ENCODE peak calls at places on chromosomes 16 and 17, in six cellular contexts. F is H1, P is GM12878, B is K562, W is GM23338, M is HepG2. N is an unnamed sample.

GRCh38 chr17:34917381-34917780 is 43.9 kb downstream of the CCT6B start:
- DNase-seq in W (no peak), P (no peak), B (no peak), M (no peak), F (no peak), N (no peak)

GRCh38 chr17:69373069-69373468 is 41.4 kb upstream of the MAP2K6 start:
- DNase-seq in M (no peak), F (no peak), B (no peak), W (no peak), P (no peak), N (no peak)

GRCh38 chr17:43360376-43360738 is 38.4 kb upstream of the ARL4D start:
- DNase-seq in P (no peak), W (no peak), B (no peak), F (no peak), M (peak), N (no peak)

GRCh38 chr16:57069635-57070350 is 22.6 kb upstream of the CPNE2 start:
- DNase-seq in B (no peak), P (no peak), M (no peak), W (no peak), F (no peak), N (no peak)

GRCh38 chr16:27424772-27425498 is 23.0 kb downstream of the IL21R start:
- DNase-seq in P (no peak), W (no peak), F (no peak), M (no peak), B (no peak), N (no peak)

GRCh38 chr17:60395508-60396065 is 3.7 kb upstream of the USP32 start:
- DNase-seq in B (no peak), M (no peak), P (no peak), F (no peak), W (no peak), N (no peak)

GRCh38 chr16:71526111-71526998 is at the start of gene CHST4:
- DNase-seq in F (peak), B (peak), P (no peak), W (peak), M (no peak), N (peak)

GRCh38 chr17:5396612-5397011 is 22.9 kb downstream of the NUP88 start:
- DNase-seq in P (no peak), B (no peak), F (no peak), W (no peak), M (no peak), N (no peak)

GRCh38 chr16:56662357-56663354 is 4.9 kb downstream of the MT1F start:
- DNase-seq in W (peak), B (no peak), P (no peak), F (no peak), M (no peak), N (no peak)

GRCh38 chr16:86090461-86091170 is 191.7 kb downstream of the IRF8 start:
- DNase-seq in M (no peak), P (no peak), F (no peak), B (no peak), W (no peak), N (no peak)

GRCh38 chr16:86072328-86073102 is 173.6 kb downstream of the IRF8 start:
- DNase-seq in M (peak), B (peak), F (no peak), W (peak), P (no peak), N (peak)

GRCh38 chr16:88078111-88078775 is 127.0 kb downstream of the BANP start:
- DNase-seq in M (no peak), F (no peak), W (no peak), B (no peak), P (no peak), N (no peak)

GRCh38 chr16:31087971-31088370 is 772 bp downstream of the PRSS53 start:
- DNase-seq in B (no peak), M (no peak), F (no peak), P (no peak), W (no peak), N (no peak)

GRCh38 chr17:80805032-80805751 is 186.4 kb upstream of the CHMP6 start:
- DNase-seq in P (no peak), M (no peak), W (no peak), F (no peak), B (no peak), N (no peak)

GRCh38 chr17:40422990-40423611 is 5.4 kb upstream of the TOP2A start:
- DNase-seq in W (peak), M (no peak), F (no peak), B (peak), P (no peak), N (peak)
- TF ChIP-seq CREB1 in W (peak), M (no peak), F (no peak), B (no peak), P (no peak), N (no peak)

DNA sequence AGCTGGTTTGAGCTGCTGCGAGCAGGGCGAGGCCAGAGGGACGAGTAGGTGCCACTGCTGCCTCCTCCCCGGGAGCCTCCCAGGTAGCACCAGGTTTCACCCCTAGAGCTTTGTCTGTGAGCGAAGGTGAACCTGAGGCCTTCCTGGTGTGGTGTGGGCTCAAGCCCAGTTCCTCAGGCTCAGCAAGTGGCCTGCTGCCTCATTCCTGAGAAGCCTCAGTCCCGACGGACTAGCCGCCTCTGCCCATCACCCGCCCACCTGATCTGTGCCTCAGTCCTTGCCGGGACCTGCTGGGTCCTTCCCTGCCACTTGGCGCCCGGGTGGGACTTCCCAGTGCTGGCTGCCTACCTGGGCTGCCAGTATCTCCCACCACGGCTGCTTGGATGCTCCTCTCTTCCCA is 1.7 kb downstream of the NLRC3 start:
- DNase-seq in W (no peak), B (no peak), M (no peak), P (no peak), F (no peak), N (no peak)
- TF ChIP-seq CREB1 in W (no peak), B (no peak), M (no peak), P (no peak), F (no peak), N (no peak)

GRCh38 chr17:15247891-15248529 is 17.1 kb downstream of the PMP22 start:
- DNase-seq in P (no peak), B (no peak), F (no peak), M (no peak), W (peak), N (peak)
- TF ChIP-seq CREB1 in P (no peak), B (no peak), F (no peak), M (no peak), W (no peak), N (no peak)

GRCh38 chr17:17774009-17774881 is 62.5 kb downstream of the SREBF1 start:
- DNase-seq in P (no peak), M (no peak), B (no peak), F (no peak), W (peak), N (no peak)
- TF ChIP-seq CREB1 in P (no peak), M (no peak), B (no peak), F (no peak), W (no peak), N (no peak)

GRCh38 chr16:2846511-2847310 is 11.3 kb downstream of the PRSS22 start:
- DNase-seq in F (no peak), B (no peak), W (no peak), P (no peak), M (no peak), N (no peak)
- TF ChIP-seq CREB1 in F (no peak), B (no peak), W (no peak), P (no peak), M (no peak), N (no peak)

DNA sequence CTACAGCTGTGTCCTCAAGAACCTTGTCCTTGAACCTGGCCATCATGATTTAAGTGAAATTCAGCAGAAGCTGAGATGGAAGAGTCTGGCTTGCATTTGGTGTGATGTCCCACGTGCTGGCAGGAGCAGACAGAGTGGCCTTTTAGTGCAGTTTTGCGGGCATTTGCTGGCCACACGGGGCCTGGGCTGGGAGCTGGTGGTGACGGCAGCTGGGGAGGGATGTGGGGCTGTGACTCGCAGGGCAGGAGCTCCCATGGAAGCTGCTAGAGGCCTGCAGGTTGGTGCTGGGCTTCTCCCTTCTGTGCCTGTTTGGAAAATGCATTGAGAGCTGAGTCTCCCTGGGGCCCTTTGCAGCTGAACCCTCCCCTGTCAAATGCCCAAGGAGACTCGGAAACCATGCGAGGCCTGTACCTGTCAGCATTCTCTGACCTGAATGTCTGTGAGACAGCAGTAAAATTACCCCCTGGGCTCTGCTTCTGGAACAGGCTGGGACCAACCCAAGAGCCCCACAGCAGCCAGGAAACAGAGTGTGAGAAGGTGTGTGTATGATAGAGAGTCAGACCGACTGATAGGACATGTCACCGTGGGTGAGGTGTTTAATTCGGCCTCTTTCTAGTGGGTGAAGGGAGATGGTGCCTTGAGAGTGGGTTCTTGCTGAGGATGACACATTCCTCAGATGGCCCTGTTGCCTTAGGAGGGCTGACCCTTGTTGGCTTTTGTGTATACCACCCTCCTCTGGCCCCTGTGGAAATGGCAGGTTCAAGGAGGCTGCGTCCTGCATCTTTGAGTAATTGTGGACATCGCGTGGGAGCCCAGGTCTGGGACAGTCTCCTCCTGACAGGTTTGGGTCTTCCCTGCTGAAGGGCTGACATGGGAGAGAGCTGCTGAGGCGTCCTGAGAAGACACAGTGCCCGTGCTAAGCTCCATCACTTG is 145.5 kb downstream of the MSI2 start:
- DNase-seq in W (peak), B (peak), F (no peak), P (no peak), M (peak), N (peak)
- TF ChIP-seq CREB1 in W (no peak), B (no peak), F (no peak), P (no peak), M (no peak), N (no peak)

DNA sequence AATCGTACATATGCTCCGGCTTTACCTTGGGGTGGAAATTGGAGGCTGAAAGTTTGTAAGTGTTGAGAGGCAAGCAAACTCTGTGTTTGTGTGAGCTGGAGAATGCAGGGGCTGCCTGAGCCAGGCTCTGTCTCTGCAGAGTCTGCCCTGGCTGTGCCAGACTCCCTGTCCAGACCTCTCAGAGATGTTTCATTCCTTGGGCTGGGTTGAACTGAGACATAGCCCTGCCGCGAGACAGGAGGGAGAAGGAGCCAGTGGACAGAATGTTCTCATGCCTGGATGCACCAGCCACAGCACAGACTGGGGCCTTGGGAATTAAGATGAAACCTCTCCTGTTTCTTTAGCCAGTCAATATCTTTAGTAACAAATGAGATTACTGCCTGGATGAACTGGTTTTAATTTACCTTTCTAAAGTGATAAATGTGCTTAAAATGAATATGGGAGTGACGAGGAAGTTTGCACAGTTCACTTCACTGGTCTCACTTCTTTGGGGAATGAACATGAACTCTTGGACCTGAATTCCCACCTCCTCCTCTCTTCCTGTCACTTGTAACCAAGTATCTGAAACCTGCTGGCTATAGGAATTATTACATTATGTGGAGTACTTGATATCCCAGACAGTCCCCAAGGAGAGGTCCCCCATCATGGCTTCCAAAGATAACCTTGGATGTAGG is 40.1 kb downstream of the YPEL2 start:
- DNase-seq in M (peak), P (no peak), W (no peak), B (no peak), F (no peak), N (no peak)
- TF ChIP-seq CREB1 in M (no peak), P (no peak), W (no peak), B (no peak), F (no peak), N (no peak)

N was measured in WTC11.